ENCODE peak calls at places on chromosomes 11 and 22, in four cellular contexts. F, D, W and Q are unnamed samples.

GRCh38 chr22:38504731-38505594 is 1.1 kb downstream of the DDX17 start:
- DNase-seq in W (peak; percentile 83), F (peak; percentile 48), D (peak; percentile 41), Q (peak; percentile 42)

GRCh38 chr22:41352058-41352457 is 29.7 kb upstream of the TEF start:
- DNase-seq in F (peak; percentile 55), W (no peak), D (peak; percentile 56), Q (no peak)

GRCh38 chr11:94675788-94676187 is 92.4 kb upstream of the AMOTL1 start:
- DNase-seq in W (no peak), D (no peak), F (peak; percentile 4), Q (no peak)

GRCh38 chr22:44862981-44863860 is 110.8 kb downstream of the ARHGAP8 start:
- DNase-seq in W (peak; percentile 10), F (no peak), D (no peak), Q (no peak)

GRCh38 chr11:78371221-78371899 is 46.3 kb downstream of the GAB2 start:
- DNase-seq in F (no peak), D (no peak), W (no peak), Q (no peak)

GRCh38 chr22:46050451-46050845 is 73.5 kb upstream of the WNT7B start:
- DNase-seq in W (no peak), D (no peak), F (no peak), Q (no peak)

GRCh38 chr11:59822989-59823566 is 12.5 kb upstream of the MRPL16 start:
- DNase-seq in D (peak; percentile 68), F (peak; percentile 53), W (peak; percentile 86), Q (peak; percentile 45)

GRCh38 chr22:27097481-27097880 is 440.1 kb downstream of the MIAT start:
- DNase-seq in D (no peak), W (no peak), F (no peak), Q (no peak)

GRCh38 chr11:30741039-30741550 is 154.9 kb upstream of the MPPED2 start:
- DNase-seq in W (no peak), F (peak; percentile 91), D (peak; percentile 14), Q (no peak)

GRCh38 chr11:76379811-76380160 is 1.1 kb downstream of the THAP12 start:
- DNase-seq in D (no peak), W (no peak), F (no peak), Q (no peak)

GRCh38 chr11:20137637-20138036 is 22.6 kb downstream of the DBX1 start:
- DNase-seq in D (no peak), F (no peak), W (no peak), Q (no peak)

GRCh38 chr11:129215506-129216245 is 23.6 kb upstream of the ARHGAP32 start:
- DNase-seq in W (no peak), F (no peak), D (no peak), Q (no peak)

GRCh38 chr11:8683115-8683807 is 669 bp downstream of the RPL27A start:
- DNase-seq in D (no peak), F (no peak), W (no peak), Q (no peak)

GRCh38 chr11:64016512-64016911 is 19.2 kb upstream of the FLRT1 start:
- DNase-seq in F (no peak), W (no peak), D (no peak), Q (no peak)

GRCh38 chr22:46694423-46695170 is 43.5 kb downstream of the CERK start:
- DNase-seq in D (no peak), F (no peak), W (no peak), Q (no peak)

GRCh38 chr11:28679795-28680194 is 571.6 kb downstream of the METTL15 start:
- DNase-seq in W (no peak), F (peak; percentile 88), D (no peak), Q (no peak)

GRCh38 chr11:124194696-124195418 is 11.7 kb downstream of the OR10D3 start:
- DNase-seq in F (peak; percentile 58), D (peak; percentile 54), W (peak; percentile 86), Q (peak; percentile 55)

GRCh38 chr11:13880719-13881118 is 81.8 kb upstream of the SPON1 start:
- DNase-seq in W (no peak), F (no peak), D (no peak), Q (no peak)

GRCh38 chr11:77589521-77590193 is at the start of gene AQP11:
- DNase-seq in D (peak; percentile 91), F (peak; percentile 80), W (peak; percentile 86), Q (peak; percentile 91)

GRCh38 chr11:43853766-43854165 is 26.9 kb upstream of the ALKBH3 start:
- DNase-seq in F (peak; percentile 18), W (no peak), D (no peak), Q (no peak)

GRCh38 chr11:68191661-68192579 is 21.2 kb downstream of the KMT5B start:
- DNase-seq in D (no peak), W (no peak), F (peak; percentile 31), Q (no peak)

GRCh38 chr22:40007826-40008710 is 13.3 kb downstream of the FAM83F start:
- DNase-seq in F (no peak), W (no peak), D (no peak), Q (no peak)

GRCh38 chr22:24503137-24503850 is 8.2 kb downstream of the UPB1 start:
- DNase-seq in F (peak; percentile 63), W (peak; percentile 63), D (peak; percentile 36), Q (peak; percentile 84)

GRCh38 chr22:36160499-36160942 is at the start of gene APOL3:
- DNase-seq in D (no peak), W (no peak), F (peak; percentile 47), Q (no peak)

GRCh38 chr22:26903030-26903856 is 245.9 kb downstream of the MIAT start:
- DNase-seq in W (no peak), D (no peak), F (no peak), Q (no peak)

GRCh38 chr11:109071712-109072524 is 350.1 kb upstream of the C11orf87 start:
- DNase-seq in D (no peak), F (peak; percentile 46), W (no peak), Q (no peak)

GRCh38 chr11:30586251-30587144 is at the start of gene MPPED2:
- DNase-seq in F (no peak), W (peak; percentile 2), D (peak; percentile 25), Q (peak; percentile 74)

GRCh38 chr11:66907751-66908173 is 50.4 kb downstream of the PC start:
- DNase-seq in W (no peak), F (no peak), D (no peak), Q (no peak)

GRCh38 chr11:128251140-128251539 is 336.2 kb downstream of the ETS1 start:
- DNase-seq in F (peak; percentile 77), D (no peak), W (no peak), Q (no peak)

DNA sequence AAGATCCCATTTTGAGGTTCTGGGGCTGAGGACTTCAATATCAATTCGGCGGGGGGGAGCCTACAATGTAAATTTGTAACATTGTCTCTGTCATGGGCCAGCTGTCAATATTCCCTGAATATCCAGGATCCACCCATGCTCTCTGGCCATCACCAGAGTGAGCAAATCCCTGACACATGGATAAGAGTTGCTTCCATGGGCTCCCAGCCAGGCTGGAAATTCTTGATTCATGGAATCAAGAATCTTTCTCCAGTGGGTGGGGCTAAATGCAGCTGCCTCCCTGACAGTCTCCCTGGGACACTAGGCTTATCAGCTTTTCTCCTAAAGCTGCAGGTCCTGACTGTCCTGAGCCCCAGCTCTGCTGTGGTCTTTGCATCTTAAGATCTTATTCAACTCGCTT is 86.9 kb upstream of the IGLL5 start:
- DNase-seq in D (no peak), W (no peak), F (peak; percentile 4), Q (no peak)
- TF ChIP-seq BHLHE40 in D (no peak), W (no peak), F (no peak), Q (no peak)

GRCh38 chr11:118524757-118525465 is 2.4 kb upstream of the TTC36 start:
- DNase-seq in D (no peak), W (no peak), F (no peak), Q (no peak)

GRCh38 chr11:118521892-118522311 is 5.4 kb upstream of the TTC36 start:
- DNase-seq in W (no peak), D (no peak), F (no peak), Q (no peak)

GRCh38 chr11:118524356-118524755 is 2.9 kb upstream of the TTC36 start:
- DNase-seq in F (no peak), W (no peak), D (no peak), Q (no peak)

GRCh38 chr11:118519549-118519948 is 7.7 kb upstream of the TTC36 start:
- DNase-seq in D (no peak), F (no peak), W (no peak), Q (no peak)

GRCh38 chr11:118522571-118523072 is 4.7 kb upstream of the TTC36 start:
- DNase-seq in F (peak; percentile 30), D (peak; percentile 42), W (peak; percentile 42), Q (peak; percentile 54)
- TF ChIP-seq BHLHE40 in F (no peak), D (no peak), W (no peak), Q (no peak)

GRCh38 chr11:35785287-35786167 is 123.0 kb downstream of the TRIM44 start:
- DNase-seq in W (no peak), D (no peak), F (no peak), Q (no peak)
- TF ChIP-seq BHLHE40 in W (no peak), D (no peak), F (no peak), Q (no peak)

DNA sequence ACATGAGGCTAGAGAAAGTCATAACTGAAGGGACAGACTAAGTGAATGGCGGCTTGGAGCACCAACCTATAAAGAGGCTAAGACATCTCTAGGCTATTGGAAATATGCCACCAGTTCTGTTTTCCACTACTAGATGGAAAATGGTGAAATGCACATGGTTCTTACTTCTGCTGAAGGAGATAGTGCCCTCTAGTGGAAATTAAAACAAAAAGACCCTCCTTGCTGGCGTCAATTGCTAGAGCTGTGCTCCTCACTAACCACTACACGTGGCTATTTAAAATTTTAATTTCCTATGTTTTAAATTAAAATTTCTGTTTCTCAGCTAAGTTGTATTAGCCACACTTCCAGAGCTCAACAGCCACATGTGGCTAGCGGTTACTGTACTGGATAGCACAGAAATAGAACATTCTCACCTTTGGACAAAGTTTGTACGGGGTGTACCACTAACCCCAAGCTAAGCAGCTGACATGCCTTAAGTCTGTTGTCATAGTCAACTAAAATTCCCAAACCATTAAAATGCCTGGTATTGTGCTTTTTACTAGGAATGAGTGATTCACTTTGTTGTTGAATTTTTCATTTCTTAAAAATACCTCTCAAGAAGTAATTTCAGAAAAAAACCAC is 34.1 kb upstream of the CALCA start:
- DNase-seq in W (peak; percentile 59), D (peak; percentile 56), F (peak; percentile 46), Q (peak; percentile 39)
- TF ChIP-seq BHLHE40 in W (no peak), D (no peak), F (no peak), Q (no peak)

GRCh38 chr11:111634981-111635705 is 32.9 kb downstream of the SIK2 start:
- DNase-seq in D (no peak), F (peak; percentile 66), W (peak; percentile 22), Q (no peak)
- TF ChIP-seq BHLHE40 in D (no peak), F (no peak), W (no peak), Q (no peak)

DNA sequence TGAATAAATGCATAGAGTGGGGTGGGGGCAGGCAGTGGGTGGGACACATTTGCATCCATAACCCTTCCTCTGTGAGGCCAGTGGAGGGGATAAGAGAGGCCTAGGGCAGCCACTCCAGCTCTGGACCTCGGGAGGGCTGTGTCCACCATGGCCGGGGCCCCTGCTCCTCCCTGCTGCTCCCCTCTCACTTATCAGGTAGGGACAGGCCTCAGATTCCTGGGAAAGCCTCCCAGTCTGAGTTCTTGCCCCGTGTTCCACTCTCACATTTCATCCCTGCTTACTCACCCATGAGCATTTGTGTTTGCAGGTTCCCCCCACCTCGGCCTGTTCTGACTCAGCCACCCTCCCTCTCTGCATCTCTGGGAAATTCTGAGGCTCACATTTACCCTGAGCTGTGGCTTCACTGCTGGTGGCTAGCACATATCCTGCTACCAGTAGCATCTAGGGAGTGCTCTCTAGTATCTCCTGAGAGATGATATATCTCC is 128.7 kb upstream of the TOP3B start:
- DNase-seq in W (peak; percentile 96), F (peak; percentile 95), D (peak; percentile 42), Q (no peak)
- TF ChIP-seq BHLHE40 in W (no peak), F (no peak), D (no peak), Q (no peak)